ENCODE peak calls at places on chromosomes 6 and 20, in ten cellular contexts. F, E, R, Y, D, O, J, N, U and X are unnamed samples.

GRCh38 chr6:30775104-30775503 is 30.8 kb upstream of the IER3 start:
- DNase-seq in F (no peak), E (no peak), R (no peak), Y (no peak), D (no peak), O (no peak), J (no peak), N (no peak), U (no peak), X (no peak)

GRCh38 chr6:6362051-6362450 is 41.6 kb upstream of the F13A1 start:
- DNase-seq in F (no peak), E (no peak), R (no peak), Y (no peak), D (no peak), O (no peak), J (no peak), N (no peak), U (no peak), X (no peak)

GRCh38 chr6:80503660-80504059 is 397.2 kb downstream of the BCKDHB start:
- DNase-seq in F (no peak), E (no peak), R (no peak), Y (no peak), D (no peak), O (no peak), J (no peak), N (no peak), U (no peak), X (no peak)

GRCh38 chr6:107607109-107607508 is 117.2 kb downstream of the SOBP start:
- DNase-seq in F (no peak), E (no peak), R (peak; percentile 61), Y (no peak), D (no peak), O (no peak), J (no peak), N (no peak), U (no peak), X (no peak)

GRCh38 chr20:59940956-59941294 is 736 bp downstream of the FAM217B start:
- DNase-seq in F (no peak), E (no peak), R (no peak), Y (no peak), D (no peak), O (no peak), J (no peak), N (no peak), U (no peak), X (no peak)

GRCh38 chr6:38179300-38179699 is 359.8 kb downstream of the ZFAND3 start:
- DNase-seq in F (no peak), E (no peak), R (no peak), Y (no peak), D (no peak), O (no peak), J (no peak), N (peak; percentile 17), U (no peak), X (peak; percentile 15)

GRCh38 chr6:167660944-167661343 is 165.8 kb upstream of the AFDN start:
- DNase-seq in F (no peak), E (no peak), R (no peak), Y (no peak), D (no peak), O (no peak), J (no peak), N (no peak), U (no peak), X (no peak)

GRCh38 chr6:136633355-136633754 is 83.1 kb upstream of the MAP7 start:
- DNase-seq in F (no peak), E (no peak), R (no peak), Y (no peak), D (no peak), O (no peak), J (no peak), N (no peak), U (no peak), X (no peak)

GRCh38 chr20:1390552-1391403 is 2.1 kb downstream of the FKBP1A start:
- DNase-seq in F (no peak), E (no peak), R (no peak), Y (no peak), D (no peak), O (no peak), J (no peak), N (no peak), U (no peak), X (no peak)

GRCh38 chr20:44141873-44142272 is 45.1 kb downstream of the JPH2 start:
- DNase-seq in F (no peak), E (no peak), R (no peak), Y (no peak), D (no peak), O (no peak), J (no peak), N (no peak), U (no peak), X (no peak)

GRCh38 chr6:54419885-54420284 is 111.6 kb downstream of the TINAG start:
- DNase-seq in F (no peak), E (peak; percentile 47), R (no peak), Y (no peak), D (no peak), O (no peak), J (no peak), N (no peak), U (no peak), X (no peak)

GRCh38 chr6:100913400-100914276 is 32.5 kb upstream of the ASCC3 start:
- DNase-seq in F (no peak), E (no peak), R (no peak), Y (no peak), D (no peak), O (no peak), J (no peak), N (no peak), U (no peak), X (no peak)

GRCh38 chr6:139439278-139439813 is 64.9 kb upstream of the CITED2 start:
- DNase-seq in F (no peak), E (no peak), R (no peak), Y (no peak), D (no peak), O (no peak), J (no peak), N (no peak), U (no peak), X (no peak)

GRCh38 chr6:36533321-36533720 is 14.0 kb downstream of the STK38 start:
- DNase-seq in F (no peak), E (no peak), R (no peak), Y (no peak), D (no peak), O (no peak), J (no peak), N (no peak), U (no peak), X (no peak)

GRCh38 chr20:35618372-35619131 is 2.9 kb downstream of the SPAG4 start:
- DNase-seq in F (peak; percentile 23), E (no peak), R (peak; percentile 10), Y (peak; percentile 31), D (no peak), O (peak; percentile 40), J (no peak), N (peak; percentile 48), U (no peak), X (no peak)
- H3K27ac ChIP-seq in F (peak overlapping the region; percentile 66), E (peak overlapping the region; percentile 80), R (no peak overlapping the region), Y (no peak overlapping the region), D (peak overlapping the region; percentile 79), O (peak overlapping the region; percentile 28), J (peak overlapping the region; percentile 51), N (peak overlapping the region; percentile 92), U (peak overlapping the region; percentile 67), X (peak overlapping the region; percentile 95)

GRCh38 chr6:111581957-111582356 is 23.7 kb downstream of the TRAF3IP2 start:
- DNase-seq in F (no peak), E (no peak), R (no peak), Y (no peak), D (no peak), O (no peak), J (no peak), N (no peak), U (no peak), X (no peak)
- H3K4me1 ChIP-seq in F (peaks cover 19% of the 10 kb centered on the region), E (peaks cover 16% of the 10 kb centered on the region), R (peaks cover 5% of the 10 kb centered on the region), Y (peaks cover 7% of the 10 kb centered on the region), D (peaks cover 4% of the 10 kb centered on the region), O (peaks cover 34% of the 10 kb centered on the region), J (no peaks in the 10 kb centered on the region), N (peaks cover 15% of the 10 kb centered on the region), U (peaks cover 6% of the 10 kb centered on the region), X (peaks cover 63% of the 10 kb centered on the region)

GRCh38 chr20:33883164-33883563 is 72.0 kb downstream of the CHMP4B start:
- DNase-seq in F (no peak), E (no peak), R (no peak), Y (no peak), D (no peak), O (no peak), J (no peak), N (no peak), U (no peak), X (no peak)
- H3K27ac ChIP-seq in F (no peak overlapping the region), E (no peak overlapping the region), R (peak overlapping the region; percentile 68), Y (no peak overlapping the region), D (no peak overlapping the region), O (no peak overlapping the region), J (no peak overlapping the region), N (no peak overlapping the region), U (no peak overlapping the region), X (no peak overlapping the region)

GRCh38 chr6:111718990-111719389 is 113.3 kb upstream of the TRAF3IP2 start:
- DNase-seq in F (no peak), E (no peak), R (no peak), Y (no peak), D (no peak), O (no peak), J (no peak), N (no peak), U (no peak), X (no peak)
- H3K4me1 ChIP-seq in F (no peaks in the 10 kb centered on the region), E (peaks cover 7% of the 10 kb centered on the region), R (no peaks in the 10 kb centered on the region), Y (peaks cover 40% of the 10 kb centered on the region), D (no peaks in the 10 kb centered on the region), O (peaks cover 26% of the 10 kb centered on the region), J (peaks cover 45% of the 10 kb centered on the region), N (no peaks in the 10 kb centered on the region), U (peaks cover 70% of the 10 kb centered on the region), X (peaks cover 11% of the 10 kb centered on the region)

GRCh38 chr6:32439708-32440214 is at the start of gene HLA-DRA:
- DNase-seq in F (peak; percentile 56), E (peak; percentile 35), R (peak; percentile 94), Y (peak; percentile 52), D (peak; percentile 72), O (no peak), J (no peak), N (peak; percentile 50), U (no peak), X (no peak)
- H3K27ac ChIP-seq in F (no peak within 1 kb of the TSS), E (no peak within 1 kb of the TSS), R (peak within 1 kb of the TSS; percentile 94), Y (no peak within 1 kb of the TSS), D (no peak within 1 kb of the TSS), O (peak within 1 kb of the TSS; percentile 88), J (no peak within 1 kb of the TSS), N (peak within 1 kb of the TSS; percentile 91), U (peak within 1 kb of the TSS; percentile 55), X (peak within 1 kb of the TSS; percentile 73)

GRCh38 chr6:10402648-10403311 is 12.1 kb downstream of the TFAP2A start:
- DNase-seq in F (no peak), E (no peak), R (no peak), Y (no peak), D (no peak), O (no peak), J (no peak), N (no peak), U (no peak), X (no peak)
- H3K4me1 ChIP-seq in F (no peaks in the 10 kb centered on the region), E (peaks cover 50% of the 10 kb centered on the region), R (no peaks in the 10 kb centered on the region), Y (peaks cover 13% of the 10 kb centered on the region), D (peaks cover 38% of the 10 kb centered on the region), O (peaks cover 15% of the 10 kb centered on the region), J (peaks cover 10% of the 10 kb centered on the region), N (peaks cover 5% of the 10 kb centered on the region), U (peaks cover 14% of the 10 kb centered on the region), X (peaks cover 13% of the 10 kb centered on the region)